ENCODE peak calls at places on chromosomes 13 and 19, in four cellular contexts. W is stimulated activated CD4-positive, alpha-beta T cell treated with anti-CD3 and anti-CD28 coated beads, TNF-alpha, amount 100 ng/mL, for 24 hours; Q is germinal center; G is T-helper 1 cell. U is an unnamed sample.

GRCh38 chr13:48653074-48654054 is at the start of gene CYSLTR2:
- DNase-seq in W (no peak), Q (no peak), G (no peak), U (no peak)

GRCh38 chr19:1122972-1123363 is 19.2 kb downstream of the GPX4 start:
- DNase-seq in Q (peak; percentile 74), G (no peak), W (no peak), U (peak; percentile 61)

GRCh38 chr13:20360041-20360491 is 127.9 kb upstream of the GJB6 start:
- DNase-seq in W (no peak), G (no peak), Q (no peak), U (no peak)

GRCh38 chr13:79480954-79481684 is at the start of gene NDFIP2:
- DNase-seq in G (peak; percentile 70), W (peak; percentile 79), Q (peak; percentile 77), U (peak; percentile 88)

GRCh38 chr13:79989251-79989661 is 351.7 kb downstream of the SPRY2 start:
- DNase-seq in W (no peak), G (no peak), Q (no peak), U (no peak)

GRCh38 chr19:29854033-29854432 is 42.2 kb downstream of the CCNE1 start:
- DNase-seq in G (no peak), W (no peak), Q (no peak), U (no peak)

GRCh38 chr13:53068841-53069520 is 40.4 kb downstream of the OLFM4 start:
- DNase-seq in G (no peak), W (no peak), Q (no peak), U (no peak)

GRCh38 chr19:18437481-18438330 is at the start of gene ISYNA1:
- DNase-seq in W (no peak), G (peak; percentile 45), Q (peak; percentile 62), U (no peak)

GRCh38 chr13:98889419-98890079 is 88.3 kb downstream of the DOCK9 start:
- DNase-seq in W (no peak), Q (no peak), G (no peak), U (no peak)